ENCODE peak calls at places on chromosome 1, in six cellular contexts. Q is ELR; Y is stimulated activated CD4-positive, alpha-beta T cell treated with anti-CD3 and anti-CD28 coated beads, Interleukin-15, amount 100 ng/mL, for 24 hours; F is HS-5; O is cardiac fibroblast; B is nucleus accumbens. L is an unnamed sample.

GRCh38 chr1:41512701-41513387 is 28.4 kb upstream of the EDN2 start:
- DNase-seq in B (no peak), F (no peak), O (no peak), Q (no peak), Y (no peak), L (no peak)

GRCh38 chr1:27137022-27137542 is 17.8 kb downstream of the SLC9A1 start:
- DNase-seq in Y (peak; percentile 89), F (no peak), O (no peak), Q (peak; percentile 50), B (no peak), L (no peak)

GRCh38 chr1:154809436-154810413 is 60.4 kb downstream of the KCNN3 start:
- DNase-seq in Q (peak; percentile 71), Y (peak; percentile 14), O (peak; percentile 49), B (no peak), F (peak; percentile 6), L (no peak)

GRCh38 chr1:234612352-234613127 is 2.6 kb upstream of the IRF2BP2 start:
- DNase-seq in Q (peak; percentile 99), Y (peak; percentile 72), F (peak; percentile 97), O (peak; percentile 99), B (peak; percentile 79), L (peak; percentile 95)

GRCh38 chr1:67489643-67490042 is 59.4 kb upstream of the SERBP1 start:
- DNase-seq in Y (peak; percentile 5), F (no peak), B (no peak), O (peak; percentile 36), Q (peak; percentile 17), L (no peak)

GRCh38 chr1:32898958-32899357 is 2.2 kb downstream of the TMEM54 start:
- DNase-seq in B (no peak), Q (no peak), O (no peak), Y (no peak), F (no peak), L (no peak)

GRCh38 chr1:10676987-10677386 is 119.5 kb downstream of the CASZ1 start:
- DNase-seq in Q (no peak), O (no peak), F (no peak), B (no peak), Y (no peak), L (no peak)

GRCh38 chr1:27122652-27123051 is 32.3 kb downstream of the SLC9A1 start:
- DNase-seq in F (peak; percentile 40), Y (no peak), Q (peak; percentile 81), O (peak; percentile 69), B (peak; percentile 49), L (peak; percentile 36)

GRCh38 chr1:245576323-245576722 is 421.5 kb downstream of the KIF26B start:
- DNase-seq in Q (no peak), O (no peak), B (no peak), F (no peak), Y (no peak), L (no peak)

GRCh38 chr1:244599937-244600350 is 53.0 kb upstream of the DESI2 start:
- DNase-seq in Q (peak; percentile 98), B (no peak), Y (peak; percentile 59), F (peak; percentile 93), O (peak; percentile 94), L (no peak)

GRCh38 chr1:26317143-26317542 is 615 bp upstream of the CD52 start:
- DNase-seq in B (no peak), Y (no peak), F (no peak), Q (no peak), O (no peak), L (no peak)

GRCh38 chr1:205043866-205044265 is 854 bp downstream of the CNTN2 start:
- DNase-seq in F (no peak), O (no peak), B (no peak), Y (no peak), Q (no peak), L (no peak)

GRCh38 chr1:233613252-233614172 is at the start of gene KCNK1:
- DNase-seq in O (peak; percentile 94), F (peak; percentile 35), Q (peak; percentile 1), Y (peak; percentile 31), B (no peak), L (no peak)

GRCh38 chr1:903721-904270 is 19.9 kb upstream of the SAMD11 start:
- DNase-seq in O (no peak), Y (no peak), Q (no peak), B (no peak), F (no peak), L (no peak)